ENCODE peak calls at places on chromosome 17, in ten cellular contexts. One of them, this sample, is unnamed.

GRCh38 chr17:71234349-71234748 is 886.5 kb upstream of the SOX9 start:
- DNase-seq in KBM-7: no peak
- DNase-seq in COR-L47: no peak
- DNase-seq in activated gamma-delta T cell treated with anti-CD3 and anti-CD28 coated beads, Interleukin-2, amount 50 U/mL, for 16 hours: no peak
- DNase-seq in iris pigment epithelial cell: no peak
- DNase-seq in stimulated activated CD4-positive, alpha-beta T cell treated with anti-CD3 and anti-CD28 coated beads, Interleukin-15, amount 100 ng/mL, for 1 hour: no peak
- DNase-seq in C1 segment of cervical spinal cord: no peak
- DNase-seq in cardiac septum: no peak
- DNase-seq in thoracic aorta: no peak
- DNase-seq in activated CD4-positive, alpha-beta T cell treated with anti-CD3 and anti-CD28 coated beads, Interleukin-2, amount 50 U/mL, for 1 hour: no peak
- DNase-seq in this sample: no peak

GRCh38 chr17:17682737-17683675 is 1.7 kb downstream of the RAI1 start:
- DNase-seq in KBM-7: peak; percentile 60
- DNase-seq in COR-L47: no peak
- DNase-seq in activated gamma-delta T cell treated with anti-CD3 and anti-CD28 coated beads, Interleukin-2, amount 50 U/mL, for 16 hours: no peak
- DNase-seq in iris pigment epithelial cell: peak; percentile 92
- DNase-seq in stimulated activated CD4-positive, alpha-beta T cell treated with anti-CD3 and anti-CD28 coated beads, Interleukin-15, amount 100 ng/mL, for 1 hour: peak; percentile 59
- DNase-seq in C1 segment of cervical spinal cord: peak; percentile 59
- DNase-seq in cardiac septum: peak; percentile 83
- DNase-seq in thoracic aorta: no peak
- DNase-seq in activated CD4-positive, alpha-beta T cell treated with anti-CD3 and anti-CD28 coated beads, Interleukin-2, amount 50 U/mL, for 1 hour: peak; percentile 73
- DNase-seq in this sample: peak; percentile 32

GRCh38 chr17:3808701-3809100 is 7.7 kb upstream of the ITGAE start:
- DNase-seq in KBM-7: no peak
- DNase-seq in COR-L47: no peak
- DNase-seq in activated gamma-delta T cell treated with anti-CD3 and anti-CD28 coated beads, Interleukin-2, amount 50 U/mL, for 16 hours: no peak
- DNase-seq in iris pigment epithelial cell: peak; percentile 59
- DNase-seq in stimulated activated CD4-positive, alpha-beta T cell treated with anti-CD3 and anti-CD28 coated beads, Interleukin-15, amount 100 ng/mL, for 1 hour: no peak
- DNase-seq in C1 segment of cervical spinal cord: no peak
- DNase-seq in cardiac septum: no peak
- DNase-seq in thoracic aorta: no peak
- DNase-seq in activated CD4-positive, alpha-beta T cell treated with anti-CD3 and anti-CD28 coated beads, Interleukin-2, amount 50 U/mL, for 1 hour: no peak
- DNase-seq in this sample: no peak

GRCh38 chr17:55265434-55266021 is 768 bp downstream of the HLF start:
- DNase-seq in KBM-7: no peak
- DNase-seq in COR-L47: peak; percentile 4
- DNase-seq in activated gamma-delta T cell treated with anti-CD3 and anti-CD28 coated beads, Interleukin-2, amount 50 U/mL, for 16 hours: no peak
- DNase-seq in iris pigment epithelial cell: no peak
- DNase-seq in stimulated activated CD4-positive, alpha-beta T cell treated with anti-CD3 and anti-CD28 coated beads, Interleukin-15, amount 100 ng/mL, for 1 hour: no peak
- DNase-seq in C1 segment of cervical spinal cord: no peak
- DNase-seq in cardiac septum: no peak
- DNase-seq in thoracic aorta: no peak
- DNase-seq in activated CD4-positive, alpha-beta T cell treated with anti-CD3 and anti-CD28 coated beads, Interleukin-2, amount 50 U/mL, for 1 hour: peak; percentile 11
- DNase-seq in this sample: no peak

GRCh38 chr17:68035131-68035522 is 408 bp upstream of the KPNA2 start:
- DNase-seq in KBM-7: no peak
- DNase-seq in COR-L47: peak; percentile 99
- DNase-seq in activated gamma-delta T cell treated with anti-CD3 and anti-CD28 coated beads, Interleukin-2, amount 50 U/mL, for 16 hours: peak; percentile 79
- DNase-seq in iris pigment epithelial cell: no peak
- DNase-seq in stimulated activated CD4-positive, alpha-beta T cell treated with anti-CD3 and anti-CD28 coated beads, Interleukin-15, amount 100 ng/mL, for 1 hour: peak; percentile 80
- DNase-seq in C1 segment of cervical spinal cord: peak; percentile 89
- DNase-seq in cardiac septum: peak; percentile 97
- DNase-seq in thoracic aorta: peak; percentile 77
- DNase-seq in activated CD4-positive, alpha-beta T cell treated with anti-CD3 and anti-CD28 coated beads, Interleukin-2, amount 50 U/mL, for 1 hour: peak; percentile 86
- DNase-seq in this sample: peak; percentile 83

GRCh38 chr17:51702963-51703362 is 442.6 kb downstream of the UTP18 start:
- DNase-seq in KBM-7: no peak
- DNase-seq in COR-L47: no peak
- DNase-seq in activated gamma-delta T cell treated with anti-CD3 and anti-CD28 coated beads, Interleukin-2, amount 50 U/mL, for 16 hours: no peak
- DNase-seq in iris pigment epithelial cell: no peak
- DNase-seq in stimulated activated CD4-positive, alpha-beta T cell treated with anti-CD3 and anti-CD28 coated beads, Interleukin-15, amount 100 ng/mL, for 1 hour: no peak
- DNase-seq in C1 segment of cervical spinal cord: no peak
- DNase-seq in cardiac septum: no peak
- DNase-seq in thoracic aorta: no peak
- DNase-seq in activated CD4-positive, alpha-beta T cell treated with anti-CD3 and anti-CD28 coated beads, Interleukin-2, amount 50 U/mL, for 1 hour: no peak
- DNase-seq in this sample: no peak

GRCh38 chr17:17420561-17421269 is 56.1 kb upstream of the MED9 start:
- DNase-seq in KBM-7: no peak
- DNase-seq in COR-L47: no peak
- DNase-seq in activated gamma-delta T cell treated with anti-CD3 and anti-CD28 coated beads, Interleukin-2, amount 50 U/mL, for 16 hours: no peak
- DNase-seq in iris pigment epithelial cell: peak; percentile 36
- DNase-seq in stimulated activated CD4-positive, alpha-beta T cell treated with anti-CD3 and anti-CD28 coated beads, Interleukin-15, amount 100 ng/mL, for 1 hour: no peak
- DNase-seq in C1 segment of cervical spinal cord: no peak
- DNase-seq in cardiac septum: peak; percentile 82
- DNase-seq in thoracic aorta: no peak
- DNase-seq in activated CD4-positive, alpha-beta T cell treated with anti-CD3 and anti-CD28 coated beads, Interleukin-2, amount 50 U/mL, for 1 hour: no peak
- DNase-seq in this sample: no peak

GRCh38 chr17:81650951-81651350 is 5.4 kb downstream of the PDE6G start:
- DNase-seq in KBM-7: no peak
- DNase-seq in COR-L47: no peak
- DNase-seq in activated gamma-delta T cell treated with anti-CD3 and anti-CD28 coated beads, Interleukin-2, amount 50 U/mL, for 16 hours: no peak
- DNase-seq in iris pigment epithelial cell: no peak
- DNase-seq in stimulated activated CD4-positive, alpha-beta T cell treated with anti-CD3 and anti-CD28 coated beads, Interleukin-15, amount 100 ng/mL, for 1 hour: no peak
- DNase-seq in C1 segment of cervical spinal cord: no peak
- DNase-seq in cardiac septum: no peak
- DNase-seq in thoracic aorta: no peak
- DNase-seq in activated CD4-positive, alpha-beta T cell treated with anti-CD3 and anti-CD28 coated beads, Interleukin-2, amount 50 U/mL, for 1 hour: no peak
- DNase-seq in this sample: no peak

GRCh38 chr17:34068506-34069035 is 186.5 kb upstream of the CCL2 start:
- DNase-seq in KBM-7: no peak
- DNase-seq in COR-L47: no peak
- DNase-seq in activated gamma-delta T cell treated with anti-CD3 and anti-CD28 coated beads, Interleukin-2, amount 50 U/mL, for 16 hours: no peak
- DNase-seq in iris pigment epithelial cell: no peak
- DNase-seq in stimulated activated CD4-positive, alpha-beta T cell treated with anti-CD3 and anti-CD28 coated beads, Interleukin-15, amount 100 ng/mL, for 1 hour: no peak
- DNase-seq in C1 segment of cervical spinal cord: no peak
- DNase-seq in cardiac septum: no peak
- DNase-seq in thoracic aorta: no peak
- DNase-seq in activated CD4-positive, alpha-beta T cell treated with anti-CD3 and anti-CD28 coated beads, Interleukin-2, amount 50 U/mL, for 1 hour: no peak
- DNase-seq in this sample: no peak

GRCh38 chr17:12667299-12667958 is 1.7 kb downstream of the MYOCD start:
- DNase-seq in KBM-7: peak; percentile 6
- DNase-seq in COR-L47: no peak
- DNase-seq in activated gamma-delta T cell treated with anti-CD3 and anti-CD28 coated beads, Interleukin-2, amount 50 U/mL, for 16 hours: no peak
- DNase-seq in iris pigment epithelial cell: peak; percentile 69
- DNase-seq in stimulated activated CD4-positive, alpha-beta T cell treated with anti-CD3 and anti-CD28 coated beads, Interleukin-15, amount 100 ng/mL, for 1 hour: no peak
- DNase-seq in C1 segment of cervical spinal cord: no peak
- DNase-seq in cardiac septum: no peak
- DNase-seq in thoracic aorta: no peak
- DNase-seq in activated CD4-positive, alpha-beta T cell treated with anti-CD3 and anti-CD28 coated beads, Interleukin-2, amount 50 U/mL, for 1 hour: no peak
- DNase-seq in this sample: no peak

GRCh38 chr17:31068291-31068690 is 26.5 kb upstream of the NF1 start:
- DNase-seq in KBM-7: peak; percentile 83
- DNase-seq in COR-L47: peak; percentile 35
- DNase-seq in activated gamma-delta T cell treated with anti-CD3 and anti-CD28 coated beads, Interleukin-2, amount 50 U/mL, for 16 hours: peak; percentile 6
- DNase-seq in iris pigment epithelial cell: peak; percentile 51
- DNase-seq in stimulated activated CD4-positive, alpha-beta T cell treated with anti-CD3 and anti-CD28 coated beads, Interleukin-15, amount 100 ng/mL, for 1 hour: peak; percentile 18
- DNase-seq in C1 segment of cervical spinal cord: no peak
- DNase-seq in cardiac septum: no peak
- DNase-seq in thoracic aorta: no peak
- DNase-seq in activated CD4-positive, alpha-beta T cell treated with anti-CD3 and anti-CD28 coated beads, Interleukin-2, amount 50 U/mL, for 1 hour: peak; percentile 29
- DNase-seq in this sample: peak; percentile 28

GRCh38 chr17:45775148-45775547 is 9.0 kb upstream of the CRHR1 start:
- DNase-seq in KBM-7: no peak
- DNase-seq in COR-L47: peak; percentile 72
- DNase-seq in activated gamma-delta T cell treated with anti-CD3 and anti-CD28 coated beads, Interleukin-2, amount 50 U/mL, for 16 hours: no peak
- DNase-seq in iris pigment epithelial cell: no peak
- DNase-seq in stimulated activated CD4-positive, alpha-beta T cell treated with anti-CD3 and anti-CD28 coated beads, Interleukin-15, amount 100 ng/mL, for 1 hour: no peak
- DNase-seq in C1 segment of cervical spinal cord: no peak
- DNase-seq in cardiac septum: no peak
- DNase-seq in thoracic aorta: no peak
- DNase-seq in activated CD4-positive, alpha-beta T cell treated with anti-CD3 and anti-CD28 coated beads, Interleukin-2, amount 50 U/mL, for 1 hour: no peak
- DNase-seq in this sample: no peak

GRCh38 chr17:12579245-12579644 is 86.4 kb upstream of the MYOCD start:
- DNase-seq in KBM-7: no peak
- DNase-seq in COR-L47: no peak
- DNase-seq in activated gamma-delta T cell treated with anti-CD3 and anti-CD28 coated beads, Interleukin-2, amount 50 U/mL, for 16 hours: no peak
- DNase-seq in iris pigment epithelial cell: no peak
- DNase-seq in stimulated activated CD4-positive, alpha-beta T cell treated with anti-CD3 and anti-CD28 coated beads, Interleukin-15, amount 100 ng/mL, for 1 hour: no peak
- DNase-seq in C1 segment of cervical spinal cord: no peak
- DNase-seq in cardiac septum: no peak
- DNase-seq in thoracic aorta: no peak
- DNase-seq in activated CD4-positive, alpha-beta T cell treated with anti-CD3 and anti-CD28 coated beads, Interleukin-2, amount 50 U/mL, for 1 hour: no peak
- DNase-seq in this sample: no peak

GRCh38 chr17:79203016-79203415 is 128.4 kb downstream of the ENGASE start:
- DNase-seq in KBM-7: no peak
- DNase-seq in COR-L47: no peak
- DNase-seq in activated gamma-delta T cell treated with anti-CD3 and anti-CD28 coated beads, Interleukin-2, amount 50 U/mL, for 16 hours: no peak
- DNase-seq in iris pigment epithelial cell: no peak
- DNase-seq in stimulated activated CD4-positive, alpha-beta T cell treated with anti-CD3 and anti-CD28 coated beads, Interleukin-15, amount 100 ng/mL, for 1 hour: no peak
- DNase-seq in C1 segment of cervical spinal cord: no peak
- DNase-seq in cardiac septum: no peak
- DNase-seq in thoracic aorta: no peak
- DNase-seq in activated CD4-positive, alpha-beta T cell treated with anti-CD3 and anti-CD28 coated beads, Interleukin-2, amount 50 U/mL, for 1 hour: no peak
- DNase-seq in this sample: no peak

GRCh38 chr17:80984749-80985148 is 6.9 kb upstream of the CHMP6 start:
- DNase-seq in KBM-7: no peak
- DNase-seq in COR-L47: no peak
- DNase-seq in activated gamma-delta T cell treated with anti-CD3 and anti-CD28 coated beads, Interleukin-2, amount 50 U/mL, for 16 hours: no peak
- DNase-seq in iris pigment epithelial cell: peak; percentile 87
- DNase-seq in stimulated activated CD4-positive, alpha-beta T cell treated with anti-CD3 and anti-CD28 coated beads, Interleukin-15, amount 100 ng/mL, for 1 hour: no peak
- DNase-seq in C1 segment of cervical spinal cord: no peak
- DNase-seq in cardiac septum: no peak
- DNase-seq in thoracic aorta: no peak
- DNase-seq in activated CD4-positive, alpha-beta T cell treated with anti-CD3 and anti-CD28 coated beads, Interleukin-2, amount 50 U/mL, for 1 hour: no peak
- DNase-seq in this sample: no peak

GRCh38 chr17:80389011-80389995 is 25.7 kb upstream of the ENDOV start:
- DNase-seq in KBM-7: no peak
- DNase-seq in COR-L47: no peak
- DNase-seq in activated gamma-delta T cell treated with anti-CD3 and anti-CD28 coated beads, Interleukin-2, amount 50 U/mL, for 16 hours: no peak
- DNase-seq in iris pigment epithelial cell: peak; percentile 25
- DNase-seq in stimulated activated CD4-positive, alpha-beta T cell treated with anti-CD3 and anti-CD28 coated beads, Interleukin-15, amount 100 ng/mL, for 1 hour: no peak
- DNase-seq in C1 segment of cervical spinal cord: no peak
- DNase-seq in cardiac septum: no peak
- DNase-seq in thoracic aorta: no peak
- DNase-seq in activated CD4-positive, alpha-beta T cell treated with anti-CD3 and anti-CD28 coated beads, Interleukin-2, amount 50 U/mL, for 1 hour: no peak
- DNase-seq in this sample: no peak